ENCODE peak calls at places on chromosome 12, in nine cellular contexts. M is Panc1; U is CD8-positive, alpha-beta T cell; V is testis; L is heart right ventricle; F is fibroblast of lung; D is pancreas; K is A673; Y is astrocyte. P is an unnamed sample. For H3K9me3, the result is how much of the 10 kb centered on the place peaks cover.

GRCh38 chr12:72901685-72902084 is 629.5 kb downstream of the TRHDE start:
- DNase-seq in M (no peak), U (no peak), V (no peak), L (no peak), F (no peak), D (no peak), K (no peak), Y (no peak), P (no peak)

GRCh38 chr12:6494351-6494743 is 445 bp downstream of the NCAPD2 start:
- DNase-seq in M (no peak), U (no peak), V (no peak), L (no peak), F (no peak), D (no peak), K (no peak), Y (no peak), P (no peak)

GRCh38 chr12:44835641-44836379 is 40.3 kb downstream of the NELL2 start:
- DNase-seq in M (no peak), U (peak), V (no peak), L (no peak), F (no peak), D (no peak), K (peak), Y (peak), P (no peak)

GRCh38 chr12:230925-231671 is 17.1 kb upstream of the SLC6A12 start:
- DNase-seq in M (no peak), U (no peak), V (peak), L (no peak), F (no peak), D (no peak), K (no peak), Y (no peak), P (no peak)

GRCh38 chr12:131671276-131671675 is 39.6 kb upstream of the SFSWAP start:
- DNase-seq in M (no peak), U (no peak), V (no peak), L (no peak), F (no peak), D (no peak), K (no peak), Y (no peak), P (no peak)

GRCh38 chr12:4586500-4586899 is 24.5 kb downstream of the DYRK4 start:
- DNase-seq in M (no peak), U (no peak), V (no peak), L (no peak), F (no peak), D (no peak), K (no peak), Y (no peak), P (no peak)

GRCh38 chr12:130609966-130610365 is 106.1 kb downstream of the RIMBP2 start:
- DNase-seq in M (no peak), U (no peak), V (no peak), L (no peak), F (no peak), D (no peak), K (no peak), Y (no peak), P (no peak)

GRCh38 chr12:113424915-113425823 is 3.0 kb downstream of the SDSL start:
- DNase-seq in M (no peak), U (peak), V (peak), L (peak), F (peak), D (peak), K (peak), Y (no peak), P (peak)

GRCh38 chr12:124499873-124500231 is 67.6 kb downstream of the NCOR2 start:
- DNase-seq in M (no peak), U (no peak), V (no peak), L (no peak), F (no peak), D (no peak), K (no peak), Y (no peak), P (no peak)
- H3K9me3 ChIP-seq in M (under half), U (under half), V (under half), L (under half), F (under half), D (under half), K (under half), Y (under half), P (under half)

DNA sequence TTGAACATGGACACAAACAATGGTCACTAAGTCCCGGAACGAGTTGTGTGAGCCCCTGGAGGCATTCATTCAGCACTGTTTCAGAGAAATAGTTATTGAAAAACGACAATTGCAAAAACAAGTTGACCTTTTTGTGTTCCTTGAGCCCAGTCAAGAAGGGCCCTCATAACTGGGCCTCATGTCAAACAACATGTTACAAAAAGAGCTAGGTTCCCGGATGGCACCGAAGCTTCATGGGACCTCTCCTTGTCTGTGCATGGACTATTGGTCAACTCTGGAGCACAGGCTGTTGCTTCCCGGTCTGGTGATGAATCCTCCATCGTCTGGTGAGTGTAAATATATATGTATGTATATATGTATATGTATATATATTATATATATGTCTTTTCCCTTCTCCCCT is 176.6 kb downstream of the ALG10 start:
- DNase-seq in M (no peak), U (no peak), V (no peak), L (no peak), F (no peak), D (no peak), K (no peak), Y (no peak), P (no peak)
- H3K9me3 ChIP-seq in M (under half), U (under half), V (under half), L (under half), F (under half), D (under half), K (under half), Y (under half), P (under half)

DNA sequence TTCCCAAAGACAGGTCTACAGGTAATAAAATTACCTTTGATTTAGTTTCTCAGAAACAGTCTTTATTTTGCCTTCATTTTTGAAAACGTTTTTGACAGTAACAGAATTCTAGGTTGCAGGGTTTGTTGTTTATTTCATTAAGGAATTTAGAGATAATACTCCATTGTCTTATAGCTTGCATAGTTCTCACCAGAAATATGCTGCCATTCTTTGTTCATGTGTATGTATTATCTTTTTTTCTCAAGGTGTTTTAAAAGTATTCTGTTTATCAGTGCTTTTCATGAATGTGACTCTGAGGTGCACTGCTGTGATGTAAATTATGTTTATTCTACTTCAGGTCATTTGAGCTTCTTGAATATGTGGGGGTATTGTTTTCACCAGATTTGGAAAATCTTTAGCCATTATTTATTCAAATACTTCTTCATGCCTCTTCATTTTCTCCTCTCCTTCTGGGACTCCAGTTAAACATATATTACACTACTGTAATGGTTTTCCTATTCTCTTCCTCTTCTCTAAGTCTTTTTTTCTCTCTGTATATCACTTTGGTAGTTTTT is 32.7 kb downstream of the ZNF605 start:
- DNase-seq in M (no peak), U (no peak), V (no peak), L (no peak), F (no peak), D (no peak), K (no peak), Y (no peak), P (no peak)
- H3K9me3 ChIP-seq in M (half or more), U (half or more), V (under half), L (half or more), F (under half), D (under half), K (half or more), Y (half or more), P (under half)

GRCh38 chr12:133201888-133202287 is 20.6 kb downstream of the ZNF268 start:
- DNase-seq in M (no peak), U (no peak), V (no peak), L (no peak), F (no peak), D (no peak), K (no peak), Y (no peak), P (no peak)

GRCh38 chr12:133202493-133203343 is 21.4 kb downstream of the ZNF268 start:
- DNase-seq in M (no peak), U (no peak), V (no peak), L (no peak), F (peak), D (no peak), K (no peak), Y (peak), P (no peak)

GRCh38 chr12:133204264-133204603 is 22.9 kb downstream of the ZNF268 start:
- DNase-seq in M (no peak), U (no peak), V (no peak), L (no peak), F (no peak), D (no peak), K (no peak), Y (no peak), P (no peak)

GRCh38 chr12:133206390-133206789 is 25.1 kb downstream of the ZNF268 start:
- DNase-seq in M (no peak), U (no peak), V (no peak), L (no peak), F (no peak), D (no peak), K (no peak), Y (no peak), P (no peak)

GRCh38 chr12:133203344-133204263 is 22.3 kb downstream of the ZNF268 start:
- DNase-seq in M (no peak), U (no peak), V (no peak), L (no peak), F (peak), D (no peak), K (no peak), Y (no peak), P (no peak)
- H3K9me3 ChIP-seq in M (half or more), U (half or more), V (under half), L (half or more), F (under half), D (under half), K (half or more), Y (half or more), P (half or more)

DNA sequence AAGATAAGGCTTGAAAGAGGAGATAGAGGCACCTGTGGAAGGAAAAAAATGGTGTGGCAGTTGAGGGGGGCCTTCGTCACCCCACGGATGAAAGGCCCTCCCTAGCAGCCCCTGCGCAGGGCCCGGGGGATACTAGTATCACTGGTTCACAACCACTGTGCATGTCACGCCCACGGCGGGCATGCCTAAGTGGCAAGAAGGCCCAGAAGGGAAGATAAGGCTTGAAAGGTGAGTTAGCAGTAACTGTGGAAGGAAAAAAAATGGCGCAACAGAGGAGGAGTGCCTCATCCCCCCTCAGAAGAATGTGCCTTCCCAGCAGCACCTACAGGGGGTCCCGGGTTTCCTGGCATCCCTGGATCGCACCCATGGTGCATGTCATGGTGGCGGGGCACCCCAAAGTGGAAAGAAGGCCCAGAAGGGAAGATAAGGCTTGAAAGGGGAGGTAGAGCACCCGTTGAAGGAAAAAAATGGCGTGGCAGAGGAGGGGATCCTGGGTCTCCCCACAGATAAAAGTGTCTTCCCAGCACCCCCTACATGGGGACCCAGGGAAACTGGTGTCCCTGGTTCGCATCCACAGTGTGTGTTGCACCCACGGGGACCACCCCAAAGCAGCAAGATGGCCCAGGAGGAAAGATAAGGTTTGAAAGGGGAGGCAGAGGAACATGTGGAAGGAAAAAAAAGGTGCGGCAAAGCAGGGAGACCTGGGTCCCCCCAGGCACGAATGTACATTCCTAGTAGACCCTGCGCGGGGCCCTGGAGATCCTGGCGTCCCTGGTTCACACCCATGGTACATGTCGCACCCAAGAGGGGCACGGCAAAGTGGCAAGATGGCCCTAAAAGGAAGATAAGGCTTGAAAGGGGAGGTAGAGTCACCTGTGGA is 279.2 kb downstream of the ALG10 start:
- DNase-seq in M (no peak), U (no peak), V (no peak), L (no peak), F (no peak), D (peak), K (no peak), Y (no peak), P (no peak)
- H3K9me3 ChIP-seq in M (under half), U (under half), V (under half), L (half or more), F (under half), D (under half), K (under half), Y (under half), P (under half)

DNA sequence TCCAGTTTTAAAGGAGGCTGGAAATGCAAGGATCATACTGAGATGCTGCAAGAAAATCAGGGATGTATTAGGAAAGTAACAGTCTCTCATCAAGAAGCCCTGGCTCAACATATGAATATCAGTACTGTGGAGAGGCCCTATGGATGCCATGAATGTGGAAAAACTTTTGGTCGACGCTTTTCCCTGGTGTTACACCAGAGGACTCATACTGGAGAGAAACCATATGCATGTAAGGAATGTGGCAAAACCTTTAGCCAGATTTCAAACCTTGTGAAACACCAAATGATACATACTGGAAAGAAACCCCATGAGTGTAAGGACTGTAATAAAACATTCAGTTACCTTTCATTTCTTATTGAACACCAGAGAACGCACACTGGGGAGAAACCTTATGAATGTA is 24.5 kb downstream of the ZNF891 start:
- DNase-seq in M (no peak), U (no peak), V (no peak), L (no peak), F (peak), D (no peak), K (no peak), Y (no peak), P (no peak)
- H3K9me3 ChIP-seq in M (half or more), U (half or more), V (under half), L (half or more), F (under half), D (under half), K (half or more), Y (half or more), P (half or more)

GRCh38 chr12:83168756-83169155 is 482.1 kb downstream of the TMTC2 start:
- DNase-seq in M (no peak), U (no peak), V (no peak), L (no peak), F (no peak), D (no peak), K (peak), Y (no peak), P (no peak)
- H3K9me3 ChIP-seq in M (under half), U (under half), V (under half), L (under half), F (under half), D (under half), K (under half), Y (under half), P (under half)

P was measured in T-helper 17 cell.